ENCODE peak calls at places on chromosomes 13 and 19, in five cellular contexts. F is CD4-positive, alpha-beta memory T cell; G is lower leg skin; K is EH; I is H9. L is an unnamed sample.

GRCh38 chr13:97028441-97029299 is 34.4 kb upstream of the OXGR1 start:
- DNase-seq in F (no peak), G (peak; percentile 91), K (peak; percentile 53), I (peak; percentile 37), L (peak; percentile 73)

GRCh38 chr19:47779524-47780214 is 1.2 kb downstream of the SELENOW start:
- DNase-seq in F (no peak), G (peak; percentile 89), K (peak; percentile 53), I (no peak), L (peak; percentile 77)

GRCh38 chr19:38409631-38410133 is 6.8 kb downstream of the FAM98C start:
- DNase-seq in F (no peak), G (no peak), K (peak; percentile 59), I (no peak), L (no peak)

GRCh38 chr13:92345627-92346026 is 881.0 kb upstream of the GPC6 start:
- DNase-seq in F (no peak), G (no peak), K (no peak), I (no peak), L (no peak)

GRCh38 chr13:62418872-62419271 is 1003.2 kb upstream of the PCDH20 start:
- DNase-seq in F (no peak), G (no peak), K (no peak), I (no peak), L (no peak)

GRCh38 chr13:97275265-97275664 is 53.1 kb downstream of the MBNL2 start:
- DNase-seq in F (no peak), G (no peak), K (peak; percentile 92), I (no peak), L (no peak)

GRCh38 chr19:50880241-50880640 is 7.0 kb downstream of the KLK2 start:
- DNase-seq in F (no peak), G (no peak), K (no peak), I (no peak), L (no peak)

GRCh38 chr13:31945202-31945978 is 86.2 kb upstream of the FRY start:
- DNase-seq in F (no peak), G (peak; percentile 94), K (peak; percentile 87), I (peak; percentile 39), L (no peak)

GRCh38 chr13:50990540-50991506 is 81.2 kb downstream of the RNASEH2B start:
- DNase-seq in F (no peak), G (no peak), K (peak; percentile 58), I (peak; percentile 49), L (no peak)

GRCh38 chr19:6588508-6589345 is 2.2 kb downstream of the CD70 start:
- DNase-seq in F (no peak), G (no peak), K (no peak), I (no peak), L (no peak)

GRCh38 chr19:1977116-1977515 is 36.1 kb downstream of the CSNK1G2 start:
- DNase-seq in F (peak; percentile 11), G (no peak), K (no peak), I (no peak), L (no peak)

GRCh38 chr19:1064661-1065605 is 2.0 kb upstream of the ARHGAP45 start:
- DNase-seq in F (peak; percentile 64), G (no peak), K (peak; percentile 59), I (peak; percentile 81), L (peak; percentile 89)

L was measured in islet precursor cell.